ENCODE peak calls at places on chromosomes 12 and 14, in eight cellular contexts. One of them, this sample, is unnamed.

GRCh38 chr14:92323031-92323915 is at the start of gene SLC24A4:
- DNase-seq in endothelial cell: peak
- DNase-seq in NCI-H1436: no peak
- DNase-seq in GM13977: peak
- DNase-seq in coronary artery: no peak
- DNase-seq in astrocyte: no peak
- DNase-seq in renal cortical epithelial cell: no peak
- DNase-seq in fibroblast of pulmonary artery: no peak
- DNase-seq in this sample: no peak

GRCh38 chr14:77092676-77093075 is 5.4 kb upstream of the CIPC start:
- DNase-seq in renal cortical epithelial cell: peak
- DNase-seq in GM13977: no peak
- DNase-seq in astrocyte: no peak
- DNase-seq in endothelial cell: no peak
- DNase-seq in NCI-H1436: no peak
- DNase-seq in fibroblast of pulmonary artery: no peak
- DNase-seq in coronary artery: no peak
- DNase-seq in this sample: no peak

GRCh38 chr12:13596714-13597113 is 384.7 kb downstream of the GRIN2B start:
- DNase-seq in coronary artery: no peak
- DNase-seq in endothelial cell: no peak
- DNase-seq in NCI-H1436: no peak
- DNase-seq in GM13977: no peak
- DNase-seq in astrocyte: no peak
- DNase-seq in renal cortical epithelial cell: no peak
- DNase-seq in fibroblast of pulmonary artery: no peak
- DNase-seq in this sample: no peak

GRCh38 chr14:91008759-91009409 is 51.6 kb downstream of the RPS6KA5 start:
- DNase-seq in astrocyte: no peak
- DNase-seq in fibroblast of pulmonary artery: no peak
- DNase-seq in NCI-H1436: no peak
- DNase-seq in coronary artery: no peak
- DNase-seq in endothelial cell: no peak
- DNase-seq in renal cortical epithelial cell: no peak
- DNase-seq in GM13977: no peak
- DNase-seq in this sample: peak

GRCh38 chr12:53180931-53181645 is 363 bp upstream of the CSAD start:
- DNase-seq in GM13977: peak
- DNase-seq in astrocyte: peak
- DNase-seq in endothelial cell: peak
- DNase-seq in coronary artery: peak
- DNase-seq in fibroblast of pulmonary artery: peak
- DNase-seq in renal cortical epithelial cell: peak
- DNase-seq in NCI-H1436: peak
- DNase-seq in this sample: peak

GRCh38 chr14:73764881-73765280 is 50.7 kb upstream of the PNMA1 start:
- DNase-seq in fibroblast of pulmonary artery: peak
- DNase-seq in NCI-H1436: no peak
- DNase-seq in coronary artery: no peak
- DNase-seq in astrocyte: no peak
- DNase-seq in renal cortical epithelial cell: peak
- DNase-seq in endothelial cell: no peak
- DNase-seq in GM13977: no peak
- DNase-seq in this sample: no peak

GRCh38 chr12:108373111-108373510 is 34.0 kb upstream of the CMKLR1 start:
- DNase-seq in fibroblast of pulmonary artery: no peak
- DNase-seq in coronary artery: no peak
- DNase-seq in GM13977: no peak
- DNase-seq in renal cortical epithelial cell: no peak
- DNase-seq in NCI-H1436: no peak
- DNase-seq in endothelial cell: no peak
- DNase-seq in astrocyte: no peak
- DNase-seq in this sample: no peak

GRCh38 chr12:4268549-4269181 is 4.9 kb upstream of the CCND2 start:
- DNase-seq in fibroblast of pulmonary artery: no peak
- DNase-seq in renal cortical epithelial cell: no peak
- DNase-seq in NCI-H1436: no peak
- DNase-seq in coronary artery: no peak
- DNase-seq in GM13977: no peak
- DNase-seq in endothelial cell: peak
- DNase-seq in astrocyte: no peak
- DNase-seq in this sample: peak

GRCh38 chr12:95601626-95602025 is 50.4 kb upstream of the USP44 start:
- DNase-seq in fibroblast of pulmonary artery: no peak
- DNase-seq in endothelial cell: no peak
- DNase-seq in astrocyte: peak
- DNase-seq in coronary artery: no peak
- DNase-seq in renal cortical epithelial cell: peak
- DNase-seq in GM13977: no peak
- DNase-seq in NCI-H1436: no peak
- DNase-seq in this sample: peak

GRCh38 chr14:76997257-76997970 is 31.1 kb downstream of the IRF2BPL start:
- DNase-seq in NCI-H1436: no peak
- DNase-seq in GM13977: no peak
- DNase-seq in fibroblast of pulmonary artery: no peak
- DNase-seq in renal cortical epithelial cell: peak
- DNase-seq in astrocyte: peak
- DNase-seq in endothelial cell: no peak
- DNase-seq in coronary artery: no peak
- DNase-seq in this sample: peak

GRCh38 chr14:32426596-32427408 is 97.7 kb downstream of the AKAP6 start:
- DNase-seq in coronary artery: no peak
- DNase-seq in fibroblast of pulmonary artery: no peak
- DNase-seq in NCI-H1436: peak
- DNase-seq in endothelial cell: no peak
- DNase-seq in astrocyte: no peak
- DNase-seq in GM13977: no peak
- DNase-seq in renal cortical epithelial cell: no peak
- DNase-seq in this sample: peak

GRCh38 chr14:25237845-25238244 is 187.9 kb upstream of the STXBP6 start:
- DNase-seq in coronary artery: no peak
- DNase-seq in renal cortical epithelial cell: no peak
- DNase-seq in GM13977: no peak
- DNase-seq in fibroblast of pulmonary artery: peak
- DNase-seq in NCI-H1436: no peak
- DNase-seq in astrocyte: no peak
- DNase-seq in endothelial cell: peak
- DNase-seq in this sample: peak

GRCh38 chr12:95083938-95084337 is 10.5 kb upstream of the NR2C1 start:
- DNase-seq in astrocyte: peak
- DNase-seq in endothelial cell: peak
- DNase-seq in GM13977: no peak
- DNase-seq in renal cortical epithelial cell: peak
- DNase-seq in coronary artery: no peak
- DNase-seq in fibroblast of pulmonary artery: peak
- DNase-seq in NCI-H1436: no peak
- DNase-seq in this sample: no peak

GRCh38 chr12:3535431-3535841 is 44.4 kb downstream of the PRMT8 start:
- DNase-seq in fibroblast of pulmonary artery: no peak
- DNase-seq in GM13977: no peak
- DNase-seq in NCI-H1436: no peak
- DNase-seq in astrocyte: no peak
- DNase-seq in coronary artery: peak
- DNase-seq in renal cortical epithelial cell: no peak
- DNase-seq in endothelial cell: no peak
- DNase-seq in this sample: no peak

GRCh38 chr14:63435838-63436237 is 107.3 kb downstream of the PPP2R5E start:
- DNase-seq in coronary artery: peak
- DNase-seq in fibroblast of pulmonary artery: peak
- DNase-seq in NCI-H1436: no peak
- DNase-seq in GM13977: no peak
- DNase-seq in renal cortical epithelial cell: peak
- DNase-seq in astrocyte: peak
- DNase-seq in endothelial cell: no peak
- DNase-seq in this sample: peak

GRCh38 chr12:117377758-117378157 is 16.3 kb upstream of the NOS1 start:
- DNase-seq in renal cortical epithelial cell: no peak
- DNase-seq in NCI-H1436: no peak
- DNase-seq in astrocyte: no peak
- DNase-seq in fibroblast of pulmonary artery: no peak
- DNase-seq in GM13977: no peak
- DNase-seq in coronary artery: no peak
- DNase-seq in endothelial cell: no peak
- DNase-seq in this sample: peak

GRCh38 chr12:117214797-117215196 is 24.5 kb upstream of the FBXO21 start:
- DNase-seq in renal cortical epithelial cell: no peak
- DNase-seq in astrocyte: no peak
- DNase-seq in fibroblast of pulmonary artery: no peak
- DNase-seq in NCI-H1436: no peak
- DNase-seq in GM13977: no peak
- DNase-seq in endothelial cell: no peak
- DNase-seq in coronary artery: no peak
- DNase-seq in this sample: no peak

GRCh38 chr12:114163766-114164165 is 197.6 kb upstream of the RBM19 start:
- DNase-seq in NCI-H1436: no peak
- DNase-seq in endothelial cell: no peak
- DNase-seq in renal cortical epithelial cell: peak
- DNase-seq in astrocyte: peak
- DNase-seq in coronary artery: no peak
- DNase-seq in fibroblast of pulmonary artery: peak
- DNase-seq in GM13977: no peak
- DNase-seq in this sample: peak

GRCh38 chr12:14974633-14975032 is 1.8 kb downstream of the PDE6H start:
- DNase-seq in fibroblast of pulmonary artery: no peak
- DNase-seq in astrocyte: no peak
- DNase-seq in coronary artery: no peak
- DNase-seq in GM13977: no peak
- DNase-seq in NCI-H1436: no peak
- DNase-seq in endothelial cell: no peak
- DNase-seq in renal cortical epithelial cell: no peak
- DNase-seq in this sample: no peak

GRCh38 chr12:68612675-68613074 is 2.0 kb downstream of the RAP1B start:
- DNase-seq in coronary artery: no peak
- DNase-seq in endothelial cell: no peak
- DNase-seq in fibroblast of pulmonary artery: no peak
- DNase-seq in GM13977: no peak
- DNase-seq in NCI-H1436: no peak
- DNase-seq in renal cortical epithelial cell: no peak
- DNase-seq in astrocyte: no peak
- DNase-seq in this sample: no peak

GRCh38 chr14:50362791-50363733 is 33.6 kb downstream of the CDKL1 start:
- DNase-seq in GM13977: peak
- DNase-seq in NCI-H1436: no peak
- DNase-seq in coronary artery: no peak
- DNase-seq in astrocyte: no peak
- DNase-seq in endothelial cell: no peak
- DNase-seq in fibroblast of pulmonary artery: no peak
- DNase-seq in renal cortical epithelial cell: no peak
- DNase-seq in this sample: no peak

This sample was measured in bronchial epithelial cell.